ENCODE peak calls at places on chromosomes 1 and 21, in eight cellular contexts. One of them, this sample, is unnamed.

GRCh38 chr1:202127836-202128622 is 5.3 kb downstream of the GPR37L1 start:
- DNase-seq in tibial artery: no peak
- DNase-seq in heart left ventricle: no peak
- DNase-seq in uterus: no peak
- DNase-seq in CD8-positive, alpha-beta memory T cell: no peak
- DNase-seq in fibroblast of pulmonary artery: no peak
- DNase-seq in left lung: peak
- DNase-seq in colonic mucosa: no peak
- DNase-seq in this sample: no peak

GRCh38 chr1:39896909-39897685 is 4.6 kb downstream of the MYCL start:
- DNase-seq in heart left ventricle: no peak
- DNase-seq in uterus: no peak
- DNase-seq in CD8-positive, alpha-beta memory T cell: no peak
- DNase-seq in left lung: no peak
- DNase-seq in fibroblast of pulmonary artery: peak
- DNase-seq in tibial artery: no peak
- DNase-seq in colonic mucosa: no peak
- DNase-seq in this sample: no peak

GRCh38 chr1:2380816-2381591 is 10.3 kb downstream of the MORN1 start:
- DNase-seq in uterus: no peak
- DNase-seq in heart left ventricle: no peak
- DNase-seq in left lung: peak
- DNase-seq in fibroblast of pulmonary artery: no peak
- DNase-seq in tibial artery: no peak
- DNase-seq in CD8-positive, alpha-beta memory T cell: no peak
- DNase-seq in colonic mucosa: no peak
- DNase-seq in this sample: no peak

GRCh38 chr21:46002841-46003574 is 21.4 kb downstream of the COL6A1 start:
- DNase-seq in tibial artery: no peak
- DNase-seq in heart left ventricle: peak
- DNase-seq in left lung: peak
- DNase-seq in CD8-positive, alpha-beta memory T cell: no peak
- DNase-seq in fibroblast of pulmonary artery: no peak
- DNase-seq in uterus: peak
- DNase-seq in colonic mucosa: peak
- DNase-seq in this sample: no peak

GRCh38 chr1:92380867-92381266 is 82.0 kb downstream of the RPAP2 start:
- DNase-seq in colonic mucosa: no peak
- DNase-seq in CD8-positive, alpha-beta memory T cell: no peak
- DNase-seq in fibroblast of pulmonary artery: peak
- DNase-seq in heart left ventricle: no peak
- DNase-seq in left lung: no peak
- DNase-seq in tibial artery: no peak
- DNase-seq in uterus: no peak
- DNase-seq in this sample: no peak

GRCh38 chr1:161052899-161053298 is 7.1 kb upstream of the USF1 start:
- DNase-seq in left lung: no peak
- DNase-seq in CD8-positive, alpha-beta memory T cell: no peak
- DNase-seq in tibial artery: no peak
- DNase-seq in heart left ventricle: no peak
- DNase-seq in colonic mucosa: no peak
- DNase-seq in uterus: no peak
- DNase-seq in fibroblast of pulmonary artery: no peak
- DNase-seq in this sample: no peak

GRCh38 chr1:30966690-30967369 is 58.3 kb upstream of the SDC3 start:
- DNase-seq in heart left ventricle: no peak
- DNase-seq in left lung: no peak
- DNase-seq in tibial artery: no peak
- DNase-seq in CD8-positive, alpha-beta memory T cell: no peak
- DNase-seq in fibroblast of pulmonary artery: peak
- DNase-seq in colonic mucosa: no peak
- DNase-seq in uterus: no peak
- DNase-seq in this sample: no peak

GRCh38 chr1:153494976-153495535 is 34.6 kb upstream of the S100A7 start:
- DNase-seq in tibial artery: peak
- DNase-seq in heart left ventricle: peak
- DNase-seq in left lung: peak
- DNase-seq in fibroblast of pulmonary artery: peak
- DNase-seq in colonic mucosa: peak
- DNase-seq in uterus: peak
- DNase-seq in CD8-positive, alpha-beta memory T cell: peak
- DNase-seq in this sample: peak

GRCh38 chr1:12573015-12573825 is 44.8 kb downstream of the DHRS3 start:
- DNase-seq in CD8-positive, alpha-beta memory T cell: no peak
- DNase-seq in tibial artery: no peak
- DNase-seq in uterus: no peak
- DNase-seq in left lung: no peak
- DNase-seq in colonic mucosa: no peak
- DNase-seq in fibroblast of pulmonary artery: peak
- DNase-seq in heart left ventricle: peak
- DNase-seq in this sample: no peak

GRCh38 chr1:109653286-109653685 is 2.6 kb upstream of the GSTM4 start:
- DNase-seq in CD8-positive, alpha-beta memory T cell: no peak
- DNase-seq in tibial artery: no peak
- DNase-seq in colonic mucosa: no peak
- DNase-seq in fibroblast of pulmonary artery: no peak
- DNase-seq in uterus: no peak
- DNase-seq in heart left ventricle: no peak
- DNase-seq in left lung: no peak
- DNase-seq in this sample: no peak

GRCh38 chr21:15659768-15660423 is 69.9 kb upstream of the USP25 start:
- DNase-seq in left lung: no peak
- DNase-seq in heart left ventricle: no peak
- DNase-seq in colonic mucosa: peak
- DNase-seq in CD8-positive, alpha-beta memory T cell: no peak
- DNase-seq in fibroblast of pulmonary artery: no peak
- DNase-seq in tibial artery: no peak
- DNase-seq in uterus: peak
- DNase-seq in this sample: no peak

GRCh38 chr1:54810144-54810942 is 9.2 kb upstream of the TTC22 start:
- DNase-seq in left lung: no peak
- DNase-seq in heart left ventricle: peak
- DNase-seq in colonic mucosa: peak
- DNase-seq in fibroblast of pulmonary artery: peak
- DNase-seq in CD8-positive, alpha-beta memory T cell: peak
- DNase-seq in uterus: peak
- DNase-seq in tibial artery: no peak
- DNase-seq in this sample: peak

GRCh38 chr1:25232866-25233784 is 823 bp upstream of the SYF2 start:
- DNase-seq in left lung: no peak
- DNase-seq in colonic mucosa: peak
- DNase-seq in fibroblast of pulmonary artery: peak
- DNase-seq in tibial artery: peak
- DNase-seq in uterus: peak
- DNase-seq in heart left ventricle: peak
- DNase-seq in CD8-positive, alpha-beta memory T cell: peak
- DNase-seq in this sample: peak

GRCh38 chr21:18041012-18041411 is 203.6 kb upstream of the CHODL start:
- DNase-seq in colonic mucosa: no peak
- DNase-seq in heart left ventricle: no peak
- DNase-seq in tibial artery: no peak
- DNase-seq in left lung: no peak
- DNase-seq in fibroblast of pulmonary artery: peak
- DNase-seq in uterus: no peak
- DNase-seq in CD8-positive, alpha-beta memory T cell: no peak
- DNase-seq in this sample: peak

DNA sequence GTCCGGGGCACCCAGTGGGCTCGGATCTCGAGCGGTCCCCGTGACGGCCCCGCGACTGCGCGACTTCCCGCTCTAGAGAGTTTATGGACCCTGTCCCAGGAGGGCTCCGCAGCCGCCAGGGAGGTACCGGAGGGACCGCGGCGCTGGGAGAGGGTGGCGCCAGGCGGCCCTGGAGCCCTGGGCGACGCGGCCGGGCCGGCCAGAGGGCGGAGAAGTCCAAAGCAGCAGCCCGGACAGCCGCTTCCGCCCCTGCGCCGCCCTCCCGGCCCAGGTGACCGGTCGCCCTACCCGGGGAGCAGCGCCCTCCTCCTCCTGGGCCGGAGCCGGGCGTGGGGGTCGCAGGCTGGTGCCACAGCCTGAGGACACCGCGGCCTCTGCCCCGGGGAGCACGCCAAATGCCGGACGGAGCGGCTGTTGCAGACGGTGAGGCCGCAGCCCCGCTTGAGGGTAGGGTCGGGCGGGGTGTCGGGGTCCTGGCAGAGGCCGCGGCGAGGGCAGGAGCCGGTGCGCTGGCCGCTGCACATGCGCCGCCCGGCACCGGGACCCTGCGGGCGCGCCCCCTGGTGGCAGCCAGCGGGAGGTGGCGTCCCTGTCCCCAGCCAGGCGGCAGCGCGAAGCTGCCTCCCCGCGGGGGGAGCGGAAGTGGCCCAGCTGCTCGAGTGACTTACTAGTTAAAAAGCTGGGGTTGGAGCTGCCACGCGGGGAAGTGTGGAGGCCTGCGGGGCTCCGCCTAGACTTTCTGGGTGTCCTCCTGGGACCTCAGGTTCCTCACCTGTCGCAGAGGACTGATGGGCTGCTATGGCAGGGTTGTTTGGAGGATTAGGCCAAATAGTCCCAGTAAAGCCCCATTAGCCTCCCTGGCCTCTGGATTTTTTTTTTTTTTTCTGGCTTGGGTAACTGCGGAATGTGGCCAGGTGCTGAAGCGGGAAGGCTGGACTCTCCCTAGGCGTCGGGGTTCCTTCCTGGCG is 20.9 kb upstream of the ZNF678 start:
- DNase-seq in fibroblast of pulmonary artery: peak
- DNase-seq in CD8-positive, alpha-beta memory T cell: peak
- DNase-seq in colonic mucosa: peak
- DNase-seq in uterus: peak
- DNase-seq in left lung: peak
- DNase-seq in heart left ventricle: peak
- DNase-seq in tibial artery: peak
- DNase-seq in this sample: peak
- H3K4me3 ChIP-seq in fibroblast of pulmonary artery: peak
- H3K4me3 ChIP-seq in CD8-positive, alpha-beta memory T cell: peak
- H3K4me3 ChIP-seq in colonic mucosa: peak
- H3K4me3 ChIP-seq in uterus: peak
- H3K4me3 ChIP-seq in left lung: peak
- H3K4me3 ChIP-seq in heart left ventricle: peak
- H3K4me3 ChIP-seq in tibial artery: peak
- H3K4me3 ChIP-seq in this sample: peak

GRCh38 chr1:37593726-37594125 is 2.0 kb downstream of the GNL2 start:
- DNase-seq in left lung: no peak
- DNase-seq in uterus: no peak
- DNase-seq in CD8-positive, alpha-beta memory T cell: no peak
- DNase-seq in tibial artery: no peak
- DNase-seq in fibroblast of pulmonary artery: no peak
- DNase-seq in heart left ventricle: no peak
- DNase-seq in colonic mucosa: no peak
- DNase-seq in this sample: no peak
- H3K4me3 ChIP-seq in left lung: no peak
- H3K4me3 ChIP-seq in uterus: no peak
- H3K4me3 ChIP-seq in CD8-positive, alpha-beta memory T cell: no peak
- H3K4me3 ChIP-seq in tibial artery: no peak
- H3K4me3 ChIP-seq in fibroblast of pulmonary artery: no peak
- H3K4me3 ChIP-seq in heart left ventricle: no peak
- H3K4me3 ChIP-seq in colonic mucosa: no peak
- H3K4me3 ChIP-seq in this sample: no peak

GRCh38 chr1:19809044-19809750 is 5.9 kb downstream of the RNF186 start:
- DNase-seq in CD8-positive, alpha-beta memory T cell: no peak
- DNase-seq in tibial artery: no peak
- DNase-seq in heart left ventricle: no peak
- DNase-seq in colonic mucosa: peak
- DNase-seq in left lung: no peak
- DNase-seq in fibroblast of pulmonary artery: no peak
- DNase-seq in uterus: no peak
- DNase-seq in this sample: no peak
- H3K4me3 ChIP-seq in CD8-positive, alpha-beta memory T cell: no peak
- H3K4me3 ChIP-seq in tibial artery: no peak
- H3K4me3 ChIP-seq in heart left ventricle: no peak
- H3K4me3 ChIP-seq in colonic mucosa: no peak
- H3K4me3 ChIP-seq in left lung: no peak
- H3K4me3 ChIP-seq in fibroblast of pulmonary artery: no peak
- H3K4me3 ChIP-seq in uterus: no peak
- H3K4me3 ChIP-seq in this sample: no peak

GRCh38 chr21:43865471-43866181 is 603 bp downstream of the AGPAT3 start:
- DNase-seq in colonic mucosa: peak
- DNase-seq in left lung: peak
- DNase-seq in heart left ventricle: peak
- DNase-seq in uterus: peak
- DNase-seq in CD8-positive, alpha-beta memory T cell: peak
- DNase-seq in fibroblast of pulmonary artery: peak
- DNase-seq in tibial artery: peak
- DNase-seq in this sample: no peak

GRCh38 chr21:43866659-43867331 is 1.8 kb downstream of the AGPAT3 start:
- DNase-seq in uterus: no peak
- DNase-seq in CD8-positive, alpha-beta memory T cell: peak
- DNase-seq in heart left ventricle: no peak
- DNase-seq in colonic mucosa: peak
- DNase-seq in fibroblast of pulmonary artery: no peak
- DNase-seq in left lung: peak
- DNase-seq in tibial artery: no peak
- DNase-seq in this sample: no peak

GRCh38 chr21:43864313-43864805 is 664 bp upstream of the AGPAT3 start:
- DNase-seq in heart left ventricle: peak
- DNase-seq in tibial artery: no peak
- DNase-seq in colonic mucosa: peak
- DNase-seq in fibroblast of pulmonary artery: no peak
- DNase-seq in left lung: peak
- DNase-seq in CD8-positive, alpha-beta memory T cell: peak
- DNase-seq in uterus: no peak
- DNase-seq in this sample: no peak

GRCh38 chr21:43866233-43866632 is 1.2 kb downstream of the AGPAT3 start:
- DNase-seq in CD8-positive, alpha-beta memory T cell: no peak
- DNase-seq in fibroblast of pulmonary artery: peak
- DNase-seq in left lung: peak
- DNase-seq in tibial artery: no peak
- DNase-seq in uterus: peak
- DNase-seq in colonic mucosa: peak
- DNase-seq in heart left ventricle: peak
- DNase-seq in this sample: no peak

DNA sequence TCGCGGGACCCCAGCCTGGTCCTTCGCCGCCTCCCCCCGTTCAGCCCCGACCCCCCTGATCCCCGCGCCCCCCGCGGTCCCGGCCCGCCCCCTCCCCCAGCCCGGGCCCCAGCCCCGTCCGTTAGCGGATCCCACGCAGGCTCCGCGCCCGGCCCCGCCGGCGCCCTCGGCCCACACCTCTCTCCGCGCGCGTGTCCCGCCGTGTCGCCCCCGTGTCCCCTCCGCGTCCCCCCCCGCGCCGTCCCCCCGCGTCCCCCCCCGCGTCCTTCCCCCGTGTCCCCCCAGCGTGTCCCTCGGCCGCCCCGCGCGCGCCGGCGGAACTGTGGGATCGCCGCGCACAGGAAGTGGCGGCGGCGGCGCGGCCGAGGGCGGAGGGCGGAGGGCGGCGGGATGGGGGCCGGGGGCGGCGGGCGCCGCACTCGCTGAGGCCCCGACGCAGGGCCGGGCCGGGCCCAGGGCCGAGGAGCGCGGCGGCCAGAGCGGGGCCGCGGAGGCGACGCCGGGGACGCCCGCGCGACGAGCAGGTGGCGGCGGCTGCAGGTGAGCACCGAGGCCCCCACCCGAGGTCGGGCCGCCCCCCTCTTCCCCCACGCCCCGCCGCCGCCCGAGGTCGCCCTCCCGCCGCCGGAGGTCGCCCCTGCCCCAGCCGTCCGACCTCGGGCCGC is at the start of gene AGPAT3:
- DNase-seq in heart left ventricle: peak
- DNase-seq in uterus: no peak
- DNase-seq in CD8-positive, alpha-beta memory T cell: peak
- DNase-seq in left lung: peak
- DNase-seq in fibroblast of pulmonary artery: no peak
- DNase-seq in colonic mucosa: no peak
- DNase-seq in tibial artery: no peak
- DNase-seq in this sample: no peak
- H3K4me3 ChIP-seq in heart left ventricle: peak
- H3K4me3 ChIP-seq in uterus: peak
- H3K4me3 ChIP-seq in CD8-positive, alpha-beta memory T cell: peak
- H3K4me3 ChIP-seq in left lung: peak
- H3K4me3 ChIP-seq in fibroblast of pulmonary artery: peak
- H3K4me3 ChIP-seq in colonic mucosa: peak
- H3K4me3 ChIP-seq in tibial artery: peak
- H3K4me3 ChIP-seq in this sample: peak